ENCODE peak calls at places on chromosomes 7 and 10, in ten cellular contexts. Q is cardiac septum; R is EL; I is progenitor cell of endocrine pancreas; Z is stimulated activated CD8-positive, alpha-beta memory T cell treated with anti-CD3 and anti-CD28 coated beads, Interleukin-12 subunit alpha, Interleukin-12 subunit beta, amount 100 ng/mL, for 4 hours; A is caudate nucleus; O is T-helper 17 cell; P is breast epithelium; S is M059J; E is GM23248. G is an unnamed sample.

GRCh38 chr7:140334341-140335057 is 63.8 kb downstream of the SLC37A3 start:
- DNase-seq in A (peak; percentile 32), R (no peak), Q (no peak), S (no peak), E (no peak), I (no peak), Z (no peak), P (no peak), O (no peak), G (no peak)

GRCh38 chr10:688621-689426 is 644 bp downstream of the DIP2C start:
- DNase-seq in P (no peak), Z (no peak), Q (no peak), O (no peak), S (no peak), R (peak; percentile 41), I (peak; percentile 37), A (peak; percentile 53), E (peak; percentile 78), G (peak; percentile 46)

GRCh38 chr7:56083150-56083785 is 9.5 kb downstream of the PHKG1 start:
- DNase-seq in A (peak; percentile 13), R (no peak), O (no peak), I (no peak), P (no peak), E (no peak), Z (no peak), S (no peak), Q (peak; percentile 72), G (no peak)

GRCh38 chr10:71844695-71845094 is 6.4 kb downstream of the PSAP start:
- DNase-seq in Q (no peak), P (no peak), R (no peak), I (no peak), A (no peak), S (no peak), O (no peak), Z (no peak), E (no peak), G (no peak)

GRCh38 chr10:84523509-84523908 is 195.1 kb downstream of the CCSER2 start:
- DNase-seq in S (no peak), P (no peak), Q (no peak), O (no peak), Z (no peak), E (peak; percentile 8), A (no peak), I (no peak), R (no peak), G (no peak)

GRCh38 chr7:44697136-44698045 is 51.3 kb upstream of the ZMIZ2 start:
- DNase-seq in I (no peak), Q (peak; percentile 70), R (no peak), E (no peak), O (no peak), S (no peak), A (no peak), P (no peak), Z (no peak), G (no peak)

GRCh38 chr10:3570855-3571266 is 214.1 kb downstream of the KLF6 start:
- DNase-seq in S (no peak), Q (no peak), R (no peak), Z (no peak), I (no peak), O (no peak), E (peak; percentile 33), A (no peak), P (peak; percentile 61), G (no peak)

GRCh38 chr7:70670288-70670687 is 461.7 kb upstream of the GALNT17 start:
- DNase-seq in Q (no peak), R (no peak), E (no peak), I (no peak), P (no peak), A (no peak), S (no peak), Z (no peak), O (no peak), G (no peak)

GRCh38 chr10:133324198-133324792 is 12.4 kb downstream of the CALY start:
- DNase-seq in P (peak; percentile 62), R (peak; percentile 50), A (no peak), I (no peak), E (peak; percentile 72), Q (no peak), Z (no peak), O (no peak), S (peak; percentile 32), G (peak; percentile 13)

GRCh38 chr7:2054927-2055326 is 177.8 kb downstream of the MAD1L1 start:
- DNase-seq in Z (no peak), Q (no peak), E (no peak), S (no peak), R (no peak), P (no peak), O (no peak), I (no peak), A (no peak), G (no peak)

GRCh38 chr10:98268694-98269386 is 846 bp upstream of the LOXL4 start:
- DNase-seq in Z (no peak), Q (no peak), I (no peak), P (no peak), O (no peak), A (no peak), S (peak; percentile 37), R (peak; percentile 41), E (no peak), G (no peak)

GRCh38 chr7:116632349-116632748 is 39.6 kb upstream of the MET start:
- DNase-seq in O (no peak), P (no peak), A (no peak), S (peak; percentile 55), Z (no peak), Q (no peak), E (peak; percentile 17), R (peak; percentile 22), I (no peak), G (peak; percentile 83)

GRCh38 chr7:19030280-19030679 is 87.2 kb downstream of the TWIST1 start:
- DNase-seq in A (no peak), I (no peak), Q (no peak), R (peak; percentile 47), O (no peak), E (peak; percentile 62), P (no peak), Z (no peak), S (peak; percentile 78), G (peak; percentile 19)

GRCh38 chr10:99535764-99536399 is 3.1 kb downstream of the NKX2-3 start:
- DNase-seq in Z (no peak), O (no peak), R (no peak), A (no peak), E (no peak), S (no peak), Q (no peak), P (no peak), I (no peak), G (no peak)

GRCh38 chr10:93062499-93063216 is 2.1 kb downstream of the CYP26C1 start:
- DNase-seq in A (no peak), I (no peak), O (peak; percentile 29), Q (no peak), S (no peak), E (peak; percentile 70), P (no peak), Z (no peak), R (peak; percentile 60), G (peak; percentile 17)

GRCh38 chr7:143884978-143885559 is 16.9 kb downstream of the TCAF1 start:
- DNase-seq in S (peak; percentile 68), R (peak; percentile 75), E (peak; percentile 76), P (no peak), A (peak; percentile 74), Q (no peak), Z (peak; percentile 10), I (peak; percentile 50), O (no peak), G (peak; percentile 54)

GRCh38 chr10:29370612-29371092 is 81.8 kb downstream of the LYZL1 start:
- DNase-seq in P (no peak), Q (no peak), A (no peak), R (peak; percentile 27), I (no peak), Z (no peak), E (peak; percentile 12), S (peak; percentile 58), O (no peak), G (no peak)

GRCh38 chr7:106813705-106814305 is 51.3 kb upstream of the PIK3CG start:
- DNase-seq in S (peak; percentile 69), O (no peak), Z (no peak), P (no peak), R (no peak), Q (no peak), I (no peak), A (no peak), E (peak; percentile 53), G (peak; percentile 7)

GRCh38 chr7:32518534-32519140 is 23.3 kb downstream of the AVL9 start:
- DNase-seq in Q (no peak), Z (no peak), R (peak; percentile 50), O (no peak), A (no peak), S (peak; percentile 75), E (peak; percentile 26), P (no peak), I (no peak), G (peak; percentile 37)

GRCh38 chr7:29748286-29749099 is 57.8 kb upstream of the WIPF3 start:
- DNase-seq in S (peak; percentile 52), R (peak; percentile 44), Q (no peak), Z (no peak), E (peak; percentile 86), P (no peak), A (no peak), O (no peak), I (no peak), G (peak; percentile 67)

GRCh38 chr10:91051834-91052233 is 130.9 kb upstream of the ANKRD1 start:
- DNase-seq in E (peak; percentile 29), S (no peak), P (peak; percentile 87), A (peak; percentile 5), I (no peak), O (no peak), Q (no peak), R (no peak), Z (no peak), G (no peak)

GRCh38 chr10:133225707-133226191 is 4.3 kb upstream of the UTF1 start:
- DNase-seq in E (no peak), P (no peak), Z (no peak), O (no peak), Q (no peak), R (no peak), S (peak; percentile 52), I (no peak), A (no peak), G (no peak)

GRCh38 chr10:80581469-80581835 is 43.8 kb downstream of the SH2D4B start:
- DNase-seq in Q (no peak), E (no peak), P (no peak), O (no peak), A (no peak), R (no peak), I (no peak), S (no peak), Z (no peak), G (no peak)

GRCh38 chr7:102042016-102042656 is 224.7 kb downstream of the CUX1 start:
- DNase-seq in R (peak; percentile 82), Q (no peak), O (no peak), A (no peak), I (no peak), P (no peak), S (peak; percentile 84), Z (no peak), E (peak; percentile 86), G (peak; percentile 77)

GRCh38 chr10:102241444-102242117 is at the start of gene PITX3:
- DNase-seq in E (peak; percentile 94), R (peak; percentile 88), P (peak; percentile 87), Z (peak; percentile 72), A (peak; percentile 61), Q (peak; percentile 94), S (peak; percentile 81), I (peak; percentile 83), O (peak; percentile 82), G (peak; percentile 89)

GRCh38 chr7:18829101-18829486 is 288.3 kb downstream of the TWIST1 start:
- DNase-seq in R (no peak), O (no peak), P (no peak), Z (no peak), I (no peak), A (no peak), Q (no peak), E (peak; percentile 22), S (no peak), G (no peak)

GRCh38 chr7:82018226-82018625 is 248.4 kb upstream of the HGF start:
- DNase-seq in Z (no peak), S (no peak), O (no peak), R (no peak), E (peak; percentile 55), A (no peak), Q (no peak), I (no peak), P (no peak), G (no peak)

G was measured in HCEC 1CT.